ENCODE peak calls at places on chromosomes 7 and 10, in eight cellular contexts. I, U, A, K, M, P, W and X are unnamed samples.

GRCh38 chr10:132691711-132692153 is 94.2 kb downstream of the NKX6-2 start:
- DNase-seq in W (no peak), U (peak; percentile 61), M (no peak), K (no peak), I (peak; percentile 9), P (peak; percentile 6), A (peak; percentile 66), X (no peak)

GRCh38 chr10:86017841-86018734 is 348.5 kb downstream of the GRID1 start:
- DNase-seq in K (peak; percentile 41), I (peak; percentile 75), A (no peak), M (no peak), W (no peak), P (no peak), U (no peak), X (no peak)

GRCh38 chr10:62084434-62084833 is 182.9 kb downstream of the ARID5B start:
- DNase-seq in U (no peak), A (no peak), M (no peak), P (no peak), I (no peak), W (no peak), K (no peak), X (no peak)

GRCh38 chr7:93884541-93884940 is 6.0 kb downstream of the TFPI2 start:
- DNase-seq in U (no peak), M (no peak), W (no peak), P (no peak), A (no peak), K (no peak), I (no peak), X (no peak)

GRCh38 chr10:29598861-29599311 is 35.9 kb downstream of the SVIL start:
- DNase-seq in W (no peak), U (no peak), I (no peak), A (no peak), P (no peak), K (no peak), M (no peak), X (no peak)

GRCh38 chr10:86654411-86655172 is at the start of gene OPN4:
- DNase-seq in A (peak; percentile 53), P (no peak), W (no peak), M (no peak), I (no peak), K (no peak), U (no peak), X (no peak)

GRCh38 chr10:10605551-10606081 is 412.1 kb upstream of the CELF2 start:
- DNase-seq in U (no peak), A (no peak), M (no peak), W (no peak), P (peak; percentile 16), I (no peak), K (no peak), X (peak; percentile 91)

GRCh38 chr7:123797673-123798526 is 47.1 kb upstream of the HYAL4 start:
- DNase-seq in M (peak; percentile 7), I (no peak), K (peak; percentile 57), A (no peak), U (no peak), W (peak; percentile 2), P (no peak), X (no peak)

GRCh38 chr7:35828817-35829216 is 28.0 kb downstream of the SEPTIN7 start:
- DNase-seq in P (no peak), A (no peak), W (no peak), I (no peak), K (no peak), M (no peak), U (no peak), X (no peak)

GRCh38 chr7:107874605-107875446 is 16.2 kb upstream of the DLD start:
- DNase-seq in I (no peak), A (no peak), U (no peak), M (peak; percentile 44), K (peak; percentile 71), W (peak; percentile 41), P (no peak), X (no peak)

GRCh38 chr10:47034511-47035051 is 123.4 kb downstream of the PTPN20 start:
- DNase-seq in M (no peak), P (no peak), K (no peak), A (peak; percentile 68), U (no peak), I (no peak), W (no peak), X (no peak)

GRCh38 chr7:77453531-77453930 is 37.4 kb upstream of the GSAP start:
- DNase-seq in A (no peak), P (no peak), W (no peak), M (no peak), K (no peak), I (no peak), U (no peak), X (no peak)

GRCh38 chr7:94511763-94512162 is 2.2 kb downstream of the CASD1 start:
- DNase-seq in P (no peak), I (no peak), M (no peak), K (no peak), W (no peak), A (no peak), U (no peak), X (no peak)

GRCh38 chr10:84088626-84089025 is 50.7 kb upstream of the GHITM start:
- DNase-seq in K (no peak), M (no peak), I (no peak), U (no peak), P (no peak), W (no peak), A (no peak), X (no peak)

GRCh38 chr10:71595649-71596048 is 123.9 kb downstream of the C10orf105 start:
- DNase-seq in A (no peak), P (no peak), K (no peak), M (no peak), I (no peak), U (no peak), W (no peak), X (no peak)

GRCh38 chr10:88163572-88163971 is 300.1 kb downstream of the PTEN start:
- DNase-seq in I (no peak), M (no peak), U (no peak), K (no peak), W (no peak), P (no peak), A (no peak), X (no peak)

DNA sequence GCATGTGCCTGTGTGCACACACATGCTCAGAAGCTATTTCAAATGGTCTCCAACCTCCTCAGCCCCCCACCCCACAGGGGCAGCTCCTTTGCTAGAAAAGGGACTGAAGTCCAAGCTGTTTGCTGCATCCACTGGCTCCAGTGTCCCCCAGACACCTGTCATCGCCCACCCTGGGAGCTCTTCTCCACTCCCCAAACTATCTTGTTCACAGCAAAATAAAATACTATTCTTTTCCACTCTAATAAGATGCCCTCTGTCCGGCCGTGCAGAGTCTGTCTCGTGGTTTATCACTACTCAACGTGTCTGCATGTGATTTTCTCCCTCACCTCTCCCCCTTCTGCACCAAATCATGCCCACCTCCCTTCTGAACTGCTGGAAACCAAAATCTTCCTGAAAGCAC is 25.6 kb downstream of the HIPK2 start:
- DNase-seq in K (no peak), U (no peak), P (no peak), I (no peak), W (no peak), A (no peak), M (no peak), X (no peak)
- H3K4me1 ChIP-seq in K (no peaks in the 10 kb centered on the region), U (no peaks in the 10 kb centered on the region), P (peaks cover 85% of the 10 kb centered on the region), I (peaks cover 97% of the 10 kb centered on the region), W (peaks cover 20% of the 10 kb centered on the region), A (peaks cover 4% of the 10 kb centered on the region), M (peaks cover 33% of the 10 kb centered on the region), X (peaks cover 53% of the 10 kb centered on the region)

DNA sequence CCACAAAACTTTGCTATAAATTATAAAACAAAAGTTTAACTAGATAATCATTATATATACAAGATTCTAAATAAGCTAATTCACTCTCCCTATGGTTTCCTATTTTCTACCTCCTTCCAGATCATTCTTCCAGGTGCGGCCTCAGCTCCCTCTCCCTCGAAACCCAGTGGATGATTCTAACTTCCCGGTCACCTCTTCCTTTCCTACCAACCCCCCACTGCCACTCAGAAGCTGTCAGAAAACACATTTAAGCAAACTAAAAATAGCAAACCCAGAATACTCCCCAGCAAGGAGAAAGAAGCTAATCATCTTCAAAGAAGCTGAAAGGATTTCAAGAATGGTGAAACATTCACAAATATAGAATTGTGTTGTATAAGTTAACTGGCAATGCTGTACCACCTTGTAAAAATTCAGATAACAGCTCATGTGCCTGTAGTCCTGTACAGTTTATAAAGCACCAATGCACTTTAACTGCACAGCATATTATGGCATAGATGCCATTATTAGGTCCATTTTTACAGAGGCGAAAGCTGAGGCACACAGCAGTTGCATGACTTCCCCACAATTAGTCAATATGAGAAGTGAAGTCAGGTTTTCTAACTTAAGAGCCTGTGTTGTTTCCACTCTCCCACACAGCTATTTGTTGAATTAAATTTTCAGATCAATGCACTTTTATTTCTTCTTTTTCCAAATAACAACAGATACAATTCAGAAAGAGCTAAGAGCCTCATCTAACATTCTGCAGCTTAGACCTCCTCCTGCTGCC is 13.7 kb upstream of the DNTT start:
- DNase-seq in I (no peak), W (no peak), A (no peak), U (no peak), P (no peak), K (no peak), M (no peak), X (no peak)
- H3K4me1 ChIP-seq in I (peaks cover 4% of the 10 kb centered on the region), W (peaks cover 14% of the 10 kb centered on the region), A (peaks cover 8% of the 10 kb centered on the region), U (peaks cover 9% of the 10 kb centered on the region), P (peaks cover 10% of the 10 kb centered on the region), K (peaks cover 51% of the 10 kb centered on the region), M (peaks cover 12% of the 10 kb centered on the region), X (peaks cover 3% of the 10 kb centered on the region)

GRCh38 chr10:52447931-52448353 is 133.9 kb downstream of the DKK1 start:
- DNase-seq in A (no peak), M (no peak), W (no peak), P (no peak), U (no peak), I (no peak), K (no peak), X (no peak)

GRCh38 chr10:52451817-52452216 is 137.7 kb downstream of the DKK1 start:
- DNase-seq in U (no peak), M (no peak), W (no peak), P (no peak), K (no peak), A (no peak), I (no peak), X (no peak)

GRCh38 chr10:52453501-52453900 is 139.4 kb downstream of the DKK1 start:
- DNase-seq in M (no peak), K (no peak), U (no peak), A (no peak), I (no peak), P (no peak), W (no peak), X (no peak)

GRCh38 chr10:52452600-52453493 is 138.8 kb downstream of the DKK1 start:
- DNase-seq in W (no peak), M (no peak), U (no peak), A (no peak), I (no peak), P (no peak), K (peak; percentile 2), X (no peak)

GRCh38 chr10:52450743-52451142 is 136.7 kb downstream of the DKK1 start:
- DNase-seq in K (no peak), I (no peak), W (no peak), U (no peak), A (no peak), P (no peak), M (no peak), X (no peak)
- H3K4me1 ChIP-seq in K (no peaks in the 10 kb centered on the region), I (no peaks in the 10 kb centered on the region), W (no peaks in the 10 kb centered on the region), U (peaks cover 68% of the 10 kb centered on the region), A (no peaks in the 10 kb centered on the region), P (no peaks in the 10 kb centered on the region), M (peaks cover 83% of the 10 kb centered on the region), X (peaks cover 21% of the 10 kb centered on the region)

GRCh38 chr7:106061301-106061979 is 50.7 kb downstream of the SYPL1 start:
- DNase-seq in K (peak; percentile 9), P (no peak), A (no peak), U (no peak), M (no peak), W (no peak), I (no peak), X (no peak)
- H3K4me1 ChIP-seq in K (peaks cover 8% of the 10 kb centered on the region), P (peaks cover 14% of the 10 kb centered on the region), A (peaks cover 17% of the 10 kb centered on the region), U (peaks cover 68% of the 10 kb centered on the region), M (peaks cover 31% of the 10 kb centered on the region), W (peaks cover 14% of the 10 kb centered on the region), I (peaks cover 54% of the 10 kb centered on the region), X (peaks cover 56% of the 10 kb centered on the region)